ENCODE peak calls at places on chromosomes 3 and 15, in four cellular contexts. One of them, this sample, is unnamed.

GRCh38 chr3:186534113-186534669 is 10.0 kb downstream of the CRYGS start:
- DNase-seq in A549: no peak
- DNase-seq in HepG2: no peak
- DNase-seq in tibial nerve: no peak
- DNase-seq in this sample: no peak

GRCh38 chr3:141441381-141442365 is 45.2 kb upstream of the RASA2 start:
- DNase-seq in A549: peak; percentile 73
- DNase-seq in HepG2: peak; percentile 57
- DNase-seq in tibial nerve: peak; percentile 59
- DNase-seq in this sample: peak; percentile 75

GRCh38 chr15:35491999-35492398 is 54.0 kb downstream of the DPH6 start:
- DNase-seq in A549: no peak
- DNase-seq in HepG2: no peak
- DNase-seq in tibial nerve: no peak
- DNase-seq in this sample: no peak

GRCh38 chr3:14938964-14939363 is 8.4 kb upstream of the NR2C2 start:
- DNase-seq in A549: no peak
- DNase-seq in HepG2: no peak
- DNase-seq in tibial nerve: no peak
- DNase-seq in this sample: no peak

GRCh38 chr3:161969867-161970266 is 473.3 kb downstream of the OTOL1 start:
- DNase-seq in A549: no peak
- DNase-seq in HepG2: no peak
- DNase-seq in tibial nerve: no peak
- DNase-seq in this sample: no peak

GRCh38 chr15:61025283-61025682 is 203.8 kb downstream of the RORA start:
- DNase-seq in A549: no peak
- DNase-seq in HepG2: no peak
- DNase-seq in tibial nerve: no peak
- DNase-seq in this sample: no peak

GRCh38 chr3:120926146-120926545 is 18.1 kb downstream of the STXBP5L start:
- DNase-seq in A549: no peak
- DNase-seq in HepG2: no peak
- DNase-seq in tibial nerve: no peak
- DNase-seq in this sample: no peak

GRCh38 chr3:195204360-195205166 is 66.4 kb downstream of the XXYLT1 start:
- DNase-seq in A549: no peak
- DNase-seq in HepG2: no peak
- DNase-seq in tibial nerve: no peak
- DNase-seq in this sample: no peak

GRCh38 chr3:83122774-83123350 is 1361.4 kb upstream of the GBE1 start:
- DNase-seq in A549: no peak
- DNase-seq in HepG2: no peak
- DNase-seq in tibial nerve: no peak
- DNase-seq in this sample: no peak

GRCh38 chr3:134312873-134313838 is 61.1 kb downstream of the AMOTL2 start:
- DNase-seq in A549: no peak
- DNase-seq in HepG2: peak; percentile 62
- DNase-seq in tibial nerve: peak; percentile 61
- DNase-seq in this sample: peak; percentile 64

GRCh38 chr3:148205945-148206845 is 491.5 kb upstream of the AGTR1 start:
- DNase-seq in A549: no peak
- DNase-seq in HepG2: no peak
- DNase-seq in tibial nerve: no peak
- DNase-seq in this sample: no peak

GRCh38 chr3:187889601-187890404 is 144.5 kb upstream of the BCL6 start:
- DNase-seq in A549: no peak
- DNase-seq in HepG2: peak; percentile 75
- DNase-seq in tibial nerve: peak; percentile 19
- DNase-seq in this sample: no peak
- H3K4me3 ChIP-seq in A549: no peak overlapping the region
- H3K4me3 ChIP-seq in HepG2: peak overlapping the region; percentile 56
- H3K4me3 ChIP-seq in tibial nerve: no peak overlapping the region
- H3K4me3 ChIP-seq in this sample: no peak overlapping the region

GRCh38 chr15:90885432-90886290 is 1.4 kb downstream of the FES start:
- DNase-seq in A549: no peak
- DNase-seq in HepG2: no peak
- DNase-seq in tibial nerve: peak; percentile 75
- DNase-seq in this sample: peak; percentile 87

GRCh38 chr15:90883971-90884718 is at the start of gene FES:
- DNase-seq in A549: no peak
- DNase-seq in HepG2: no peak
- DNase-seq in tibial nerve: peak; percentile 48
- DNase-seq in this sample: peak; percentile 69

GRCh38 chr15:90886291-90886614 is 1.9 kb downstream of the FES start:
- DNase-seq in A549: no peak
- DNase-seq in HepG2: no peak
- DNase-seq in tibial nerve: no peak
- DNase-seq in this sample: no peak

GRCh38 chr15:90883526-90883931 is 775 bp upstream of the FES start:
- DNase-seq in A549: no peak
- DNase-seq in HepG2: no peak
- DNase-seq in tibial nerve: no peak
- DNase-seq in this sample: no peak

GRCh38 chr15:90884719-90885431 is 571 bp downstream of the FES start:
- DNase-seq in A549: no peak
- DNase-seq in HepG2: no peak
- DNase-seq in tibial nerve: no peak
- DNase-seq in this sample: no peak
- H3K27ac ChIP-seq in A549: no peak overlapping the region
- H3K27ac ChIP-seq in HepG2: no peak overlapping the region
- H3K27ac ChIP-seq in tibial nerve: peak overlapping the region; percentile 97
- H3K27ac ChIP-seq in this sample: peak overlapping the region; percentile 70

GRCh38 chr3:177979684-177980083 is 556.6 kb upstream of the KCNMB2 start:
- DNase-seq in A549: no peak
- DNase-seq in HepG2: no peak
- DNase-seq in tibial nerve: no peak
- DNase-seq in this sample: no peak
- TF ChIP-seq EP300 in A549: no peak
- TF ChIP-seq EP300 in HepG2: no peak
- TF ChIP-seq EP300 in tibial nerve: no peak
- TF ChIP-seq EP300 in this sample: no peak

GRCh38 chr15:75641176-75641498 is 1.1 kb upstream of the IMP3 start:
- DNase-seq in A549: no peak
- DNase-seq in HepG2: no peak
- DNase-seq in tibial nerve: no peak
- DNase-seq in this sample: no peak
- H3K4me3 ChIP-seq in A549: peak overlapping the region; percentile 67
- H3K4me3 ChIP-seq in HepG2: peak overlapping the region; percentile 87
- H3K4me3 ChIP-seq in tibial nerve: no peak overlapping the region
- H3K4me3 ChIP-seq in this sample: no peak overlapping the region

GRCh38 chr3:197305854-197306253 is 7.4 kb upstream of the DLG1 start:
- DNase-seq in A549: no peak
- DNase-seq in HepG2: no peak
- DNase-seq in tibial nerve: no peak
- DNase-seq in this sample: no peak
- H3K27ac ChIP-seq in A549: peak overlapping the region; percentile 41
- H3K27ac ChIP-seq in HepG2: no peak overlapping the region
- H3K27ac ChIP-seq in tibial nerve: no peak overlapping the region
- H3K27ac ChIP-seq in this sample: no peak overlapping the region

DNA sequence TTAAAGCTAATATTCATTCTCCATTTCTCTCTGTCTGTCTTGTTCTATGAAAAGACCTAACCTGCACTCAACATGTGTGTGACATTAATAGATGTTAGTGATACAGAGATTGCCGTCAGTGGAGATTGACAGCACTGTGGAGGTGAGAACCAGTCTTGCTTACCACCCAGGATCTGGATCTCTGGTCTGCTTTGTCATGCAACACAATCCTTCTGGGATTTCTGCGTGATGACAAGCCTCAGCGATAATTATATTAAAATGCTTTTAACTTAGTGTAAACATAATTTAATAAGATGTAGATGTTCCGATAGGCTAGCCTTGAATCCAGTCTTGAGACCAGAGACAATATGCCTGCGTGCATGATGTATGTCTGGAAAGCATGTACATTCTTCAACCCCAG is 262.0 kb upstream of the ZNF717 start:
- DNase-seq in A549: no peak
- DNase-seq in HepG2: no peak
- DNase-seq in tibial nerve: no peak
- DNase-seq in this sample: no peak
- TF ChIP-seq EP300 in A549: no peak
- TF ChIP-seq EP300 in HepG2: no peak
- TF ChIP-seq EP300 in tibial nerve: no peak
- TF ChIP-seq EP300 in this sample: no peak

DNA sequence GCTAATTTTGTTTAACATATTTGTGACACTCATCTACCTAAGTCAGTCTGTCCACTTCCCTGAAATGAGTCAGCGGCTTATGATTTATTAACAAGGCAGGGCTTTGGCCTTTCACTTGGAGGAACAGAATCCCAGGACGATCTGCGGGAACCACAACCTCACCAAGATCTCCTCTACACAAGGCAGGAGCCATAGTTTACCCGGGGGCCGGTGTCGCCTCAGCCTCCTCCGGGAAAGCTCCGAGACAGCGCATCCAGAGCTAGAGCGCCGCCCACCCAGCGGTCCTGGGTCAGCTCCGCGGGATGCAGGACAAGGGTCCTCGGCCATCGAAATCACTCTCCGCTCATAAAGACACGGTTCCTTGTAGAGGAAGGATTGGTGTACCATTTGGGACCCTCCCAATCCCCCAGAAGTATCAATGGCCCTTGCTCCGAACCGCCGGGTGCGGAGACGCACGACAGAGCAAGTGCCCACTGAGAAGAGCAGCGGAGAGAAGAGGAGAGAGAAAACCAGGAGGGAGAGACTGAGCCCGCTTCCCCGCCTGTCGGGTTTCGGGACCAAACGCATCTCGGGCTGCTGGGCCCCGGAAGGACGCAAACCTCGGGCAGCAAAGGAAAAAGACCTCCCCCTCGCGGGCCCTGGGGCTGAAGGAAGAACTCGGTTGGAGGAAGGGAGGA is 13.1 kb upstream of the ALCAM start:
- DNase-seq in A549: no peak
- DNase-seq in HepG2: no peak
- DNase-seq in tibial nerve: no peak
- DNase-seq in this sample: no peak
- H3K4me3 ChIP-seq in A549: no peak overlapping the region
- H3K4me3 ChIP-seq in HepG2: no peak overlapping the region
- H3K4me3 ChIP-seq in tibial nerve: peak overlapping the region; percentile 11
- H3K4me3 ChIP-seq in this sample: no peak overlapping the region

GRCh38 chr3:150762662-150763121 is 277 bp downstream of the SIAH2 start:
- DNase-seq in A549: no peak
- DNase-seq in HepG2: no peak
- DNase-seq in tibial nerve: no peak
- DNase-seq in this sample: no peak
- H3K27ac ChIP-seq in A549: peak overlapping the region; percentile 97
- H3K27ac ChIP-seq in HepG2: peak overlapping the region; percentile 99
- H3K27ac ChIP-seq in tibial nerve: peak overlapping the region; percentile 99
- H3K27ac ChIP-seq in this sample: peak overlapping the region; percentile 95

This sample was measured in ovary.